ENCODE peak calls at places on chromosomes 3 and 15, in four cellular contexts. M, U, Z and L are unnamed samples.

GRCh38 chr3:20673866-20674265 is 487.9 kb upstream of the SGO1 start:
- DNase-seq in M (no peak), U (no peak), Z (no peak), L (no peak)

GRCh38 chr3:192857148-192857735 is 60.4 kb downstream of the MB21D2 start:
- DNase-seq in M (no peak), U (no peak), Z (no peak), L (no peak)

GRCh38 chr3:188697127-188697526 is 474.6 kb upstream of the TPRG1 start:
- DNase-seq in M (no peak), U (no peak), Z (no peak), L (no peak)

GRCh38 chr15:28026221-28026620 is 72.9 kb downstream of the OCA2 start:
- DNase-seq in M (no peak), U (no peak), Z (no peak), L (no peak)

GRCh38 chr3:102415553-102415952 is 19.3 kb upstream of the ZPLD1 start:
- DNase-seq in M (no peak), U (no peak), Z (no peak), L (no peak)

GRCh38 chr3:152309535-152310317 is 41.0 kb downstream of the MBNL1 start:
- DNase-seq in M (no peak), U (no peak), Z (no peak), L (no peak)

GRCh38 chr3:16439848-16440708 is 73.4 kb downstream of the RFTN1 start:
- DNase-seq in M (no peak), U (no peak), Z (no peak), L (no peak)

GRCh38 chr3:4494807-4495200 is 1.7 kb downstream of the ITPR1 start:
- DNase-seq in M (no peak), U (no peak), Z (no peak), L (no peak)

GRCh38 chr3:13772885-13773745 is 106.8 kb downstream of the WNT7A start:
- DNase-seq in M (no peak), U (no peak), Z (no peak), L (no peak)

GRCh38 chr15:60120100-60120499 is 116.0 kb downstream of the FOXB1 start:
- DNase-seq in M (no peak), U (no peak), Z (no peak), L (no peak)

GRCh38 chr3:142276780-142277179 is 51.4 kb upstream of the GK5 start:
- DNase-seq in M (no peak), U (no peak), Z (peak; percentile 32), L (no peak)

GRCh38 chr15:78671626-78672211 is 30.7 kb upstream of the CHRNB4 start:
- DNase-seq in M (no peak), U (no peak), Z (no peak), L (no peak)

GRCh38 chr15:72306211-72306785 is 13.7 kb downstream of the CELF6 start:
- DNase-seq in M (no peak), U (no peak), Z (peak; percentile 12), L (peak; percentile 42)

GRCh38 chr3:175007316-175007715 is 148.2 kb downstream of the NAALADL2 start:
- DNase-seq in M (no peak), U (no peak), Z (no peak), L (no peak)

GRCh38 chr3:11606865-11607440 is 36.8 kb downstream of the VGLL4 start:
- DNase-seq in M (no peak), U (no peak), Z (no peak), L (no peak)

GRCh38 chr15:90648137-90649070 is 68.7 kb upstream of the BLM start:
- DNase-seq in M (peak; percentile 87), U (peak; percentile 92), Z (peak; percentile 56), L (peak; percentile 42)

GRCh38 chr3:184155644-184156521 is 706 bp downstream of the DVL3 start:
- DNase-seq in M (peak; percentile 80), U (no peak), Z (no peak), L (no peak)

GRCh38 chr3:71305246-71306206 is 278.0 kb downstream of the FOXP1 start:
- DNase-seq in M (no peak), U (no peak), Z (peak; percentile 48), L (no peak)

GRCh38 chr3:151770941-151771340 is 37.2 kb downstream of the AADACL2 start:
- DNase-seq in M (peak; percentile 74), U (no peak), Z (peak; percentile 56), L (no peak)

GRCh38 chr3:182697345-182697919 is 95.9 kb upstream of the ATP11B start:
- DNase-seq in M (no peak), U (no peak), Z (no peak), L (no peak)

GRCh38 chr15:55827204-55827603 is 84.3 kb upstream of the PRTG start:
- DNase-seq in M (no peak), U (no peak), Z (peak; percentile 10), L (no peak)

GRCh38 chr3:139117136-139117675 is 72.5 kb upstream of the PRR23C start:
- DNase-seq in M (no peak), U (peak; percentile 7), Z (peak; percentile 55), L (no peak)

GRCh38 chr3:135752851-135753250 is 212.7 kb upstream of the PPP2R3A start:
- DNase-seq in M (no peak), U (no peak), Z (no peak), L (no peak)

GRCh38 chr3:154356009-154356408 is 31.7 kb upstream of the DHX36 start:
- DNase-seq in M (no peak), U (no peak), Z (no peak), L (no peak)

GRCh38 chr15:78308422-78309021 is 9.1 kb upstream of the SKIC8 start:
- DNase-seq in M (peak; percentile 48), U (peak; percentile 41), Z (peak; percentile 62), L (peak; percentile 8)

GRCh38 chr3:95333826-95334225 is 1271.0 kb downstream of the NSUN3 start:
- DNase-seq in M (no peak), U (no peak), Z (peak; percentile 11), L (no peak)

GRCh38 chr3:27425896-27426565 is 56.8 kb upstream of the NEK10 start:
- DNase-seq in M (no peak), U (no peak), Z (no peak), L (no peak)

GRCh38 chr3:190621971-190622370 is 108.1 kb downstream of the IL1RAP start:
- DNase-seq in M (no peak), U (no peak), Z (no peak), L (no peak)

GRCh38 chr3:33202581-33203457 is 15.8 kb downstream of the SUSD5 start:
- DNase-seq in M (no peak), U (no peak), Z (no peak), L (no peak)

GRCh38 chr3:3476669-3477068 is 297.2 kb upstream of the CRBN start:
- DNase-seq in M (no peak), U (no peak), Z (no peak), L (no peak)

GRCh38 chr15:68619303-68619698 is 40.5 kb downstream of the CORO2B start:
- DNase-seq in M (no peak), U (no peak), Z (no peak), L (no peak)

GRCh38 chr15:71780349-71780976 is 29.9 kb upstream of the NR2E3 start:
- DNase-seq in M (peak; percentile 64), U (no peak), Z (peak; percentile 19), L (no peak)